ENCODE peak calls at places on chromosomes 3 and 15, in five cellular contexts. Y is iris pigment epithelial cell, J is foreskin fibroblast, T is dermis blood vessel endothelial cell, U is OCI-LY7. A is an unnamed sample.

GRCh38 chr3:149224736-149225594 is 3.3 kb upstream of the CP start:
- DNase-seq in Y (peak; percentile 94), J (peak; percentile 75), T (peak; percentile 80), U (no peak), A (no peak)

GRCh38 chr3:194812177-194812576 is 126.5 kb downstream of the FAM43A start:
- DNase-seq in Y (no peak), J (no peak), T (no peak), U (no peak), A (no peak)

GRCh38 chr3:109825971-109826810 is 488.8 kb upstream of the DPPA4 start:
- DNase-seq in Y (no peak), J (no peak), T (no peak), U (no peak), A (no peak)

GRCh38 chr3:87354399-87354798 is 78.0 kb upstream of the POU1F1 start:
- DNase-seq in Y (peak; percentile 11), J (peak; percentile 37), T (no peak), U (no peak), A (no peak)

GRCh38 chr3:197811343-197811742 is 20.3 kb downstream of the LRCH3 start:
- DNase-seq in Y (peak; percentile 97), J (peak; percentile 88), T (no peak), U (no peak), A (no peak)

GRCh38 chr3:47283596-47284364 is 1.0 kb downstream of the KLHL18 start:
- DNase-seq in Y (peak; percentile 28), J (no peak), T (peak; percentile 39), U (peak; percentile 52), A (peak; percentile 5)

GRCh38 chr3:184399410-184399809 is 19.6 kb downstream of the CHRD start:
- DNase-seq in Y (peak; percentile 96), J (peak; percentile 86), T (peak; percentile 16), U (no peak), A (no peak)

GRCh38 chr3:112136046-112136445 is 3.0 kb upstream of the GCSAM start:
- DNase-seq in Y (no peak), J (no peak), T (no peak), U (peak; percentile 41), A (no peak)

GRCh38 chr15:67133738-67134576 is 68.6 kb downstream of the SMAD3 start:
- DNase-seq in Y (peak; percentile 88), J (no peak), T (peak; percentile 90), U (peak; percentile 82), A (peak; percentile 54)

GRCh38 chr15:52150043-52150825 is 37.7 kb upstream of the BCL2L10 start:
- DNase-seq in Y (no peak), J (no peak), T (no peak), U (no peak), A (no peak)

GRCh38 chr3:29280675-29281264 is at the start of gene RBMS3:
- DNase-seq in Y (peak; percentile 97), J (peak; percentile 93), T (peak; percentile 95), U (peak; percentile 61), A (no peak)

GRCh38 chr3:57764794-57765193 is 8.7 kb downstream of the SLMAP start:
- DNase-seq in Y (no peak), J (no peak), T (no peak), U (no peak), A (no peak)

GRCh38 chr15:41955100-41955499 is 17.3 kb downstream of the EHD4 start:
- DNase-seq in Y (no peak), J (no peak), T (no peak), U (no peak), A (no peak)

A was measured in T-helper 9 cell.